ENCODE peak calls at places on chromosomes 5 and 9, in five cellular contexts. One of them, this sample, is unnamed.
A peak's percentile ranks its signal among the peaks of the same experiment; 100 is the strongest.

GRCh38 chr9:14180077-14180941 is 133.6 kb downstream of the NFIB start:
- DNase-seq in HepG2: no peak
- DNase-seq in GM12878: no peak
- DNase-seq in A549: no peak
- DNase-seq in H1: no peak
- DNase-seq in this sample: no peak

GRCh38 chr5:73617510-73618279 is 8.3 kb upstream of the ARHGEF28 start:
- DNase-seq in HepG2: no peak
- DNase-seq in GM12878: no peak
- DNase-seq in A549: no peak
- DNase-seq in H1: no peak
- DNase-seq in this sample: no peak

GRCh38 chr9:93116049-93116961 is 17.7 kb downstream of the NINJ1 start:
- DNase-seq in HepG2: peak; percentile 84
- DNase-seq in GM12878: no peak
- DNase-seq in H1: no peak
- DNase-seq in A549: no peak
- DNase-seq in this sample: peak; percentile 54

GRCh38 chr5:176809544-176810083 is 745 bp upstream of the UNC5A start:
- DNase-seq in GM12878: no peak
- DNase-seq in HepG2: no peak
- DNase-seq in A549: no peak
- DNase-seq in H1: peak; percentile 67
- DNase-seq in this sample: no peak

GRCh38 chr9:97802276-97802675 is 50.8 kb upstream of the FOXE1 start:
- DNase-seq in GM12878: no peak
- DNase-seq in H1: no peak
- DNase-seq in A549: peak; percentile 75
- DNase-seq in HepG2: peak; percentile 21
- DNase-seq in this sample: peak; percentile 27

GRCh38 chr9:81666123-81666522 is 23.2 kb downstream of the TLE1 start:
- DNase-seq in H1: no peak
- DNase-seq in A549: no peak
- DNase-seq in GM12878: no peak
- DNase-seq in HepG2: no peak
- DNase-seq in this sample: no peak

GRCh38 chr5:179975713-179976030 is 68.0 kb upstream of the TBC1D9B start:
- DNase-seq in GM12878: no peak
- DNase-seq in A549: no peak
- DNase-seq in HepG2: no peak
- DNase-seq in H1: no peak
- DNase-seq in this sample: no peak

GRCh38 chr5:180133971-180134508 is 62.5 kb upstream of the RNF130 start:
- DNase-seq in H1: peak; percentile 33
- DNase-seq in A549: no peak
- DNase-seq in GM12878: no peak
- DNase-seq in HepG2: no peak
- DNase-seq in this sample: no peak

GRCh38 chr9:137382728-137383452 is 40.1 kb downstream of the EXD3 start:
- DNase-seq in GM12878: no peak
- DNase-seq in H1: peak; percentile 55
- DNase-seq in A549: no peak
- DNase-seq in HepG2: no peak
- DNase-seq in this sample: peak; percentile 67

GRCh38 chr5:111756701-111757581 is at the start of gene NREP:
- DNase-seq in A549: peak; percentile 70
- DNase-seq in HepG2: peak; percentile 90
- DNase-seq in H1: peak; percentile 81
- DNase-seq in GM12878: peak; percentile 57
- DNase-seq in this sample: peak; percentile 64

GRCh38 chr5:54518146-54519082 is 855 bp downstream of the SNX18 start:
- DNase-seq in A549: peak; percentile 28
- DNase-seq in H1: peak; percentile 59
- DNase-seq in HepG2: no peak
- DNase-seq in GM12878: no peak
- DNase-seq in this sample: peak; percentile 53
- TF ChIP-seq CEBPB in A549: no peak
- TF ChIP-seq CEBPB in H1: no peak
- TF ChIP-seq CEBPB in HepG2: no peak
- TF ChIP-seq CEBPB in GM12878: no peak
- TF ChIP-seq CEBPB in this sample: no peak

DNA sequence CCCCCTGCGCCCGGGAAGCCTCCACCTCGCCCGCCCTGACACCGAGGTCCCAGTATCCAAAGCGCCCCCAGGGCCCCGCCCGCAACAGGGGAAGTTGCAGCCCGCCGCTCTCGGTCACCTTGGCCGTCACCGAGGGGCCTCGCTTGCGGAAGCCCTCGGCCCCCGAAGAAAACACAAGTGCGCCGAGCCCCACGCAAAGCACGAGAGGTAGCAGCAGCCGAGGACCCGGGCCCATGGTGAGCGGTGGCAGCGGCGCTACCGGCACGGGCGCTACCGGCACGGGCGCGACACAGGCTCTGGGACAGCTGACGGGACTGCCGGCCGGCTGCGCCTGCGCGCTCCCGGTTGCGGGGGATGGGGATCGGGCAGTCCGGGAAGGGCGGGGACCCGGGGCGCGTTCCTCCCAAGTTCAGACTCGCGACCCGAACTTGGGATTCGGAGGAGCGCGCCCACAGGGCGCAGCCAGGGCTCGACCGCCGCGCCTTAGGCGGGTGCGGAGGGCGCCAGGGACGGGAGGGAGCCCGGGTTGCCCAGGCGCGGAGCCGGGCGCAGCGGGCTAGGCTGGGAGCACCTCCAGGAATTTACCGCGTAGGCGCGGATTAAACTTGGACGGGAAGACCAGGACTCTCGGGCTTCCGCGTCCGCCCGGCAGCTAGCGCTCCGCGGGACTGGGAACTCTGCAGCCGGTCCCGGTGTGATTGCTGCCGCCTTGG is at the start of gene PPIC:
- DNase-seq in GM12878: no peak
- DNase-seq in H1: peak; percentile 93
- DNase-seq in HepG2: peak; percentile 50
- DNase-seq in A549: peak; percentile 91
- DNase-seq in this sample: peak; percentile 69
- TF ChIP-seq EP300 in GM12878: no peak
- TF ChIP-seq EP300 in H1: no peak
- TF ChIP-seq EP300 in HepG2: no peak
- TF ChIP-seq EP300 in A549: no peak
- TF ChIP-seq EP300 in this sample: no peak

GRCh38 chr5:12624776-12625560 is 720.7 kb upstream of the CTNND2 start:
- DNase-seq in HepG2: no peak
- DNase-seq in GM12878: no peak
- DNase-seq in H1: no peak
- DNase-seq in A549: no peak
- DNase-seq in this sample: no peak

GRCh38 chr5:12623408-12623807 is 719.2 kb upstream of the CTNND2 start:
- DNase-seq in H1: no peak
- DNase-seq in HepG2: no peak
- DNase-seq in GM12878: no peak
- DNase-seq in A549: no peak
- DNase-seq in this sample: no peak

GRCh38 chr5:12626556-12626955 is 722.3 kb upstream of the CTNND2 start:
- DNase-seq in GM12878: no peak
- DNase-seq in H1: no peak
- DNase-seq in HepG2: no peak
- DNase-seq in A549: no peak
- DNase-seq in this sample: no peak

GRCh38 chr5:12625667-12626263 is 721.5 kb upstream of the CTNND2 start:
- DNase-seq in H1: no peak
- DNase-seq in HepG2: no peak
- DNase-seq in GM12878: no peak
- DNase-seq in A549: no peak
- DNase-seq in this sample: peak; percentile 53
- TF ChIP-seq CEBPB in H1: no peak
- TF ChIP-seq CEBPB in HepG2: no peak
- TF ChIP-seq CEBPB in GM12878: no peak
- TF ChIP-seq CEBPB in A549: no peak
- TF ChIP-seq CEBPB in this sample: no peak

GRCh38 chr9:26133537-26133936 is 455.3 kb upstream of the TUSC1 start:
- DNase-seq in H1: no peak
- DNase-seq in GM12878: no peak
- DNase-seq in HepG2: no peak
- DNase-seq in A549: no peak
- DNase-seq in this sample: no peak
- TF ChIP-seq EP300 in H1: no peak
- TF ChIP-seq EP300 in GM12878: no peak
- TF ChIP-seq EP300 in HepG2: no peak
- TF ChIP-seq EP300 in A549: no peak
- TF ChIP-seq EP300 in this sample: no peak

DNA sequence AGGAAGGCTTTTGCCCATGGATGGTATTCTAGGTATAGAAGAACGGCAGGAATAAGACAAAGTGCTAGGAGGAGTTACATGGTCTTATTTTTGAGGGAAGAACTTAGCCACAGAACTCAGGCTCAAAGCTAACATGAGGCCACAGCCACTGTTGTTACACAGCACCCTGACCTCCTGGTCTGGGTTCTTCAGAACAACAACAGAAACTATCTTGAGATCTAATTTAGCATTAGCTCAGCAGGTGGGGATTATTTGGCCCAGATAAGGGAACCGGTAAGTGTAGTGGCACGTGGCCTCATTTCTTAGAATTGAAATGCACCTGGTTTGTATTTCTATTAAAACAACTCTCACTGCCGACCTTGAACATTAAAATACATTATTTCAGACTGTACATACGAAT is 1168.7 kb upstream of the SEMA6A start:
- DNase-seq in HepG2: no peak
- DNase-seq in H1: no peak
- DNase-seq in A549: no peak
- DNase-seq in GM12878: no peak
- DNase-seq in this sample: no peak
- TF ChIP-seq CEBPB in HepG2: no peak
- TF ChIP-seq CEBPB in H1: no peak
- TF ChIP-seq CEBPB in A549: no peak
- TF ChIP-seq CEBPB in GM12878: no peak
- TF ChIP-seq CEBPB in this sample: no peak

DNA sequence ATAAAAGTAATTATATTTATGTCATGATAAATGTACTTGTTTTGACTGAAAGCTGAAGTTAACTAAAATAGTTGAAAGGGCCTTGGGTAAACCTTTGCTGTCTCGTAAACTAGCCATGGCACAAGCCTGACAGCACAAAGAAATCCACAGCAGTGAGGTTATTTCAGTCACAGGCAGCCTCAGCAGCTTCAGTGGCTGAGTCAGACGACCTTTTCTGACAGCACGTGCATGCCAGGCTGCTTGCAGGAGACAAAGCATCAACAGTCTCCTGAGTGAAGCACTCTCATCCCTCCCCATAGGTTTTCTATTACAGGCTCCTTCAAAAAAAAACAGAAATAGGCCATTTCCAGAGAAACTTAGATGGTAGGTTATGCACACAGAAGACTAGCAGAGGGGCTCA is 34.6 kb downstream of the OXCT1 start:
- DNase-seq in H1: no peak
- DNase-seq in HepG2: no peak
- DNase-seq in A549: no peak
- DNase-seq in GM12878: no peak
- DNase-seq in this sample: no peak
- TF ChIP-seq EP300 in H1: no peak
- TF ChIP-seq EP300 in HepG2: no peak
- TF ChIP-seq EP300 in A549: no peak
- TF ChIP-seq EP300 in GM12878: no peak
- TF ChIP-seq EP300 in this sample: no peak